ENCODE peak calls at places on chromosomes 3 and 15, in four cellular contexts. Q, G, A and P are unnamed samples.
A peak's percentile ranks its signal among the peaks of the same experiment; 100 is the strongest.

GRCh38 chr3:19471147-19471546 is 322.8 kb downstream of the KCNH8 start:
- DNase-seq in Q (no peak), G (no peak), A (no peak), P (no peak)

GRCh38 chr3:52434491-52435115 is 10.3 kb downstream of the SEMA3G start:
- DNase-seq in Q (no peak), G (no peak), A (no peak), P (no peak)

GRCh38 chr3:46500631-46501377 is 3.0 kb downstream of the RTP3 start:
- DNase-seq in Q (no peak), G (peak; percentile 72), A (no peak), P (no peak)

GRCh38 chr15:90086868-90087268 is 15.4 kb downstream of the IDH2 start:
- DNase-seq in Q (no peak), G (no peak), A (peak; percentile 68), P (no peak)

GRCh38 chr3:111838133-111838532 is 20.9 kb upstream of the PHLDB2 start:
- DNase-seq in Q (no peak), G (no peak), A (no peak), P (no peak)

GRCh38 chr3:72445827-72446405 is 402.3 kb downstream of the SHQ1 start:
- DNase-seq in Q (no peak), G (no peak), A (no peak), P (no peak)

GRCh38 chr15:57297630-57298029 is 78.7 kb upstream of the CGNL1 start:
- DNase-seq in Q (no peak), G (no peak), A (no peak), P (no peak)

GRCh38 chr3:27360113-27361078 is 8.8 kb downstream of the NEK10 start:
- DNase-seq in Q (peak; percentile 18), G (no peak), A (peak; percentile 89), P (peak; percentile 72)

GRCh38 chr3:4977001-4977888 is 2.0 kb upstream of the BHLHE40 start:
- DNase-seq in Q (peak; percentile 87), G (no peak), A (peak; percentile 88), P (peak; percentile 90)

GRCh38 chr3:112794622-112795172 is 52.0 kb downstream of the CD200R1L start:
- DNase-seq in Q (no peak), G (no peak), A (no peak), P (no peak)

GRCh38 chr15:66770518-66771350 is 68.7 kb downstream of the SMAD6 start:
- DNase-seq in Q (no peak), G (no peak), A (peak; percentile 71), P (no peak)

GRCh38 chr3:167110906-167111305 is 269.2 kb downstream of the ZBBX start:
- DNase-seq in Q (no peak), G (no peak), A (peak; percentile 2), P (peak; percentile 19)

GRCh38 chr15:35058534-35059054 is 26.5 kb downstream of the NANOGP8 start:
- DNase-seq in Q (peak; percentile 27), G (no peak), A (no peak), P (no peak)

GRCh38 chr15:92043283-92043682 is 189.8 kb downstream of the SLCO3A1 start:
- DNase-seq in Q (no peak), G (no peak), A (no peak), P (no peak)

GRCh38 chr3:124063168-124063909 is 71.4 kb upstream of the ROPN1 start:
- DNase-seq in Q (no peak), G (no peak), A (no peak), P (no peak)

GRCh38 chr15:73996939-73997338 is 2.4 kb downstream of the PML start:
- DNase-seq in Q (no peak), G (no peak), A (no peak), P (no peak)

GRCh38 chr3:136476280-136476679 is 226.1 kb downstream of the PCCB start:
- DNase-seq in Q (no peak), G (no peak), A (no peak), P (no peak)

GRCh38 chr15:80689716-80690115 is 5.4 kb upstream of the ABHD17C start:
- DNase-seq in Q (no peak), G (no peak), A (no peak), P (no peak)

GRCh38 chr3:21237638-21238037 is 513.4 kb downstream of the ZNF385D start:
- DNase-seq in Q (no peak), G (no peak), A (no peak), P (no peak)

GRCh38 chr3:6025032-6025431 is 835.9 kb upstream of the GRM7 start:
- DNase-seq in Q (no peak), G (no peak), A (no peak), P (no peak)

GRCh38 chr3:52313774-52314188 is 2.3 kb upstream of the DNAH1 start:
- DNase-seq in Q (peak; percentile 80), G (no peak), A (peak; percentile 33), P (no peak)

GRCh38 chr3:3589715-3590130 is 209.5 kb upstream of the LRRN1 start:
- DNase-seq in Q (peak; percentile 32), G (no peak), A (no peak), P (no peak)

GRCh38 chr3:122468896-122469533 is 45.7 kb downstream of the KPNA1 start:
- DNase-seq in Q (no peak), G (no peak), A (no peak), P (no peak)

GRCh38 chr15:80309769-80310384 is 57.9 kb upstream of the CTXND1 start:
- DNase-seq in Q (no peak), G (peak; percentile 4), A (peak; percentile 48), P (peak; percentile 9)

GRCh38 chr3:129249284-129250065 is at the start of gene COPG1:
- DNase-seq in Q (peak; percentile 96), G (peak; percentile 45), A (peak; percentile 83), P (no peak)

GRCh38 chr3:39386331-39386730 is 3.2 kb downstream of the SLC25A38 start:
- DNase-seq in Q (no peak), G (no peak), A (no peak), P (no peak)

GRCh38 chr3:50123394-50124361 is 31.4 kb upstream of the SEMA3F start:
- DNase-seq in Q (no peak), G (no peak), A (no peak), P (no peak)

GRCh38 chr3:135161425-135161824 is 366.4 kb downstream of the EPHB1 start:
- DNase-seq in Q (no peak), G (no peak), A (no peak), P (no peak)

GRCh38 chr3:12903881-12904280 is 62.5 kb upstream of the RPL32 start:
- DNase-seq in Q (no peak), G (no peak), A (no peak), P (no peak)

GRCh38 chr3:188268336-188268735 is 114.4 kb downstream of the LPP start:
- DNase-seq in Q (no peak), G (no peak), A (no peak), P (no peak)

GRCh38 chr3:57169872-57170623 is 4.9 kb upstream of the IL17RD start:
- DNase-seq in Q (peak; percentile 67), G (no peak), A (peak; percentile 70), P (no peak)

GRCh38 chr15:99644913-99645549 is 79.2 kb downstream of the MEF2A start:
- DNase-seq in Q (no peak), G (no peak), A (no peak), P (no peak)

GRCh38 chr3:5006755-5007202 is 27.5 kb downstream of the BHLHE40 start:
- DNase-seq in Q (peak; percentile 83), G (no peak), A (no peak), P (no peak)

GRCh38 chr15:64224508-64224907 is 61.7 kb upstream of the PPIB start:
- DNase-seq in Q (no peak), G (peak; percentile 56), A (no peak), P (no peak)

GRCh38 chr3:144015133-144015532 is 43.5 kb downstream of the DIPK2A start:
- DNase-seq in Q (no peak), G (no peak), A (no peak), P (no peak)

GRCh38 chr3:144011251-144011799 is 39.7 kb downstream of the DIPK2A start:
- DNase-seq in Q (no peak), G (peak; percentile 13), A (no peak), P (no peak)
- H3K4me3 ChIP-seq in Q (no peak overlapping the region), G (no peak overlapping the region), A (no peak overlapping the region), P (no peak overlapping the region)

GRCh38 chr3:175941352-175941751 is 1082.2 kb downstream of the NAALADL2 start:
- DNase-seq in Q (no peak), G (no peak), A (peak; percentile 6), P (no peak)
- TF ChIP-seq CTCF in Q (peak; percentile 73), G (peak; percentile 27), A (no peak), P (peak; percentile 60)

DNA sequence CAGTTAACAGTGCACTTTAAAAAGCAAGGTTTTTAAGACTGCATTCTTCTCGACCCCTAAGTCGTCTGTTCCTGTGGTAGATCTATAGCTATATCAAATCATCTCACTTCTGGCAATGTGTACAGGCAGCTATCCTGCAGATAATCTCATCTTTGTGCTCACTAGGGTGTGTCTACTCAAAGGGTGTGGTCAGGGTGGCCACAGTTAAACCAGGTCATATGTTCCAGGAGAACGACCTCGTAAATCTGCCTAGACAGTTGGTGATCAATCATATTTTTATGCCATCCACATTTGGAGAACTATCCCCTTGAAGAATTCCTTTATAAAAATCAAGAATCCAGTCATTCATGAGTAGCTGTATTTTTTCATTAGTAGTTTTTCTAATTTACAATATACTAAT is 3.0 kb downstream of the VEPH1 start:
- DNase-seq in Q (no peak), G (no peak), A (peak; percentile 7), P (no peak)
- H3K4me3 ChIP-seq in Q (no peak overlapping the region), G (no peak overlapping the region), A (no peak overlapping the region), P (peak overlapping the region; percentile 37)

GRCh38 chr15:93362821-93363220 is 273.8 kb upstream of the RGMA start:
- DNase-seq in Q (no peak), G (no peak), A (no peak), P (no peak)
- TF ChIP-seq CTCF in Q (no peak), G (no peak), A (no peak), P (no peak)